ENCODE peak calls at places on chromosomes 6 and 20, in four cellular contexts. A is Panc1, Y is HFFc6, K is right lobe of liver. Z is an unnamed sample.

GRCh38 chr6:134063966-134064445 is 11.6 kb upstream of the SLC2A12 start:
- DNase-seq in K (no peak), Y (peak), A (no peak), Z (no peak)

GRCh38 chr6:6495851-6496250 is 92.7 kb upstream of the LY86 start:
- DNase-seq in A (no peak), Y (no peak), K (no peak), Z (no peak)

GRCh38 chr6:156336096-156336495 is 441.1 kb upstream of the ARID1B start:
- DNase-seq in Y (no peak), A (no peak), K (no peak), Z (no peak)

GRCh38 chr6:101403566-101403965 is 10.1 kb downstream of the GRIK2 start:
- DNase-seq in A (no peak), K (no peak), Y (no peak), Z (no peak)

GRCh38 chr6:149751239-149751638 is 1.7 kb downstream of the PCMT1 start:
- DNase-seq in Y (no peak), A (no peak), K (no peak), Z (no peak)

GRCh38 chr20:56575157-56575556 is 42.1 kb downstream of the FAM209B start:
- DNase-seq in A (no peak), K (no peak), Y (no peak), Z (no peak)

GRCh38 chr6:34284563-34285545 is 36.0 kb upstream of the SMIM29 start:
- DNase-seq in K (peak), A (no peak), Y (peak), Z (no peak)

GRCh38 chr20:3067139-3068009 is 4.0 kb upstream of the OXT start:
- DNase-seq in Y (no peak), K (peak), A (no peak), Z (no peak)